ENCODE peak calls at places on chromosomes 12 and 14, in four cellular contexts. Y is OCI-LY7, E is PC-9, H is GM23338. I is an unnamed sample. For H3K9me2 and H3K79me2, the result is how much of the 10 kb centered on the place peaks cover.

GRCh38 chr14:91996951-91997371 is 42.9 kb downstream of the TRIP11 start:
- DNase-seq in Y (peak), E (no peak), H (peak), I (peak)

GRCh38 chr12:49832836-49833421 is 4.7 kb upstream of the NCKAP5L start:
- DNase-seq in Y (no peak), E (no peak), H (no peak), I (no peak)

GRCh38 chr14:32611752-32612151 is 282.7 kb downstream of the AKAP6 start:
- DNase-seq in Y (no peak), E (no peak), H (no peak), I (no peak)

GRCh38 chr12:3311027-3311402 is 180.0 kb upstream of the PRMT8 start:
- DNase-seq in Y (no peak), E (peak), H (no peak), I (no peak)

GRCh38 chr12:19744760-19745218 is 305.5 kb downstream of the AEBP2 start:
- DNase-seq in Y (no peak), E (no peak), H (no peak), I (no peak)

GRCh38 chr14:104431929-104432541 is 147.5 kb upstream of the C14orf180 start:
- DNase-seq in Y (no peak), E (no peak), H (no peak), I (no peak)

GRCh38 chr14:42490536-42490935 is 883.9 kb downstream of the LRFN5 start:
- DNase-seq in Y (no peak), E (no peak), H (no peak), I (no peak)

GRCh38 chr12:93135286-93136239 is 206.5 kb upstream of the EEA1 start:
- DNase-seq in Y (no peak), E (no peak), H (no peak), I (peak)

GRCh38 chr14:22314183-22314820 is 274.7 kb downstream of the DAD1 start:
- DNase-seq in Y (peak), E (no peak), H (peak), I (peak)

GRCh38 chr12:104181313-104181712 is 34.3 kb upstream of the TXNRD1 start:
- DNase-seq in Y (no peak), E (no peak), H (no peak), I (no peak)

GRCh38 chr12:120115692-120116442 is 686 bp downstream of the RAB35 start:
- DNase-seq in Y (peak), E (no peak), H (peak), I (no peak)

GRCh38 chr14:66965831-66966230 is 223.4 kb upstream of the GARIN2 start:
- DNase-seq in Y (no peak), E (no peak), H (no peak), I (no peak)

DNA sequence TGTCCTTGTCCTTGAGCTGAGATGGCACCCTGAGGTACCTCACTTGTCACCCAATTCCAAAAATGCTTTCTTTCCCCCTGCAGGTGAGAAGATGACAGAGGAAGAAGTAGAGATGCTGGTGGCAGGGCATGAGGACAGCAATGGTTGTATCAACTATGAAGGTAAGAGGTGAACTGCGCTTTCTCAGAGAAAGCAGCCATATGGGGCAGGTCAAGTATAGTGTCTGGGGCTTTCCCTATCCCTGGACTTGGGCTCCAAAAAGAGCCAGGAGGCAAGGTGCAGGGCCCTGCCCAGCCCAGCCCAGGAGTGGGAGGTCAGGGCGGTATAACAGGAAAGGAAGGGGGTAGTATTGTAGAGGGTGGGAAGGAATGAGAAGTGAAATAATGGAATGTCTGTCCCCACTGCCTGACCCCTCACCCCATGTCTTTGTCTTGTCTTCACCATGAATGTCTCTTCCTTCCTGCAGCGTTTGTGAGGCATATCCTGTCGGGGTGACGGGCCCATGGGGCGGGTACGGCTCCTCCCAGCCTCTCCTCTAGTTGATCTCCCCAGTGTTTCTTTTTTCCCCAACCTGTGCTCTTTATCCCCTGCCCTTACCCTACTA is 2.1 kb downstream of the MYL6 start:
- DNase-seq in Y (peak), E (no peak), H (peak), I (no peak)
- H3K4me3 ChIP-seq in Y (peak), E (peak), H (peak), I (peak)

DNA sequence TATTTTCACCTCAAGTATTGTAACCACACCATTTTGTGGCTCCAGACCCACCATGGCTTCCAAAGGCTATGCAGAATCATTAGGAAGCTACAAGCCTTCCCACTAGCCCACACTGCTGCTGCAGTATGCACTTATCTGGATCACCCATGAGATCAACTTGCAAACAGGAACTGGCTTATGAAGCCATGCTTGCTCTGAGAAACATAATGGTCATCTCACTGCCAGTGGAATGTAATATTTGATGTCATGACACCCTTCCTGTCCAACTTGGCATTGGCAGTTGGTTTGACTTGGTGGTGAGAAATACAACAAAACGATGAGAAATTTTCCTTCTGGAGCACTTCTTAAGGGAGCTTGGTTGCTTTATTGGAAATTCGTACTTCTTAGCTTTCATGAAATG is 69.3 kb upstream of the FRMD6 start:
- DNase-seq in Y (no peak), E (no peak), H (no peak), I (no peak)
- H3K9me2 ChIP-seq in Y (under half), E (under half), H (under half), I (under half)

DNA sequence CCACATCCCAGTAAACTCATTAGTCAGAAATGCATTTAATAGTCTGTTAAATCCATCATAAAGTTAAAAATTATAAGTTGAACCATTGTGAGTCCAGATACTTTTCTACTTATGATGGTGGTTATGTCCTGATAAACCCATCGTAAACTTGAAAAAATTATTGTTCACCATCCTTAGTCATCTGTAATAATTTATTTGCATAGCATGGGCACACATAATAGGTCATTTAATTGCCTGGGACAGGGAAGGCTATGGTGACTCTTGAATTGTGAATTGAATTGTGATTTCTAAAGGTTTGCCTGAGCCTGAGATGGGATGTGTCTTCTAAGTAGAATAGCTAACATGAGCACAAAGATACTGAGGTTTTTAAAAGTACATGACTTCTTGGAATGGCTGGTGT is 21.5 kb downstream of the ZDHHC17 start:
- DNase-seq in Y (no peak), E (no peak), H (no peak), I (no peak)
- H3K79me2 ChIP-seq in Y (under half), E (under half), H (half or more), I (half or more)

DNA sequence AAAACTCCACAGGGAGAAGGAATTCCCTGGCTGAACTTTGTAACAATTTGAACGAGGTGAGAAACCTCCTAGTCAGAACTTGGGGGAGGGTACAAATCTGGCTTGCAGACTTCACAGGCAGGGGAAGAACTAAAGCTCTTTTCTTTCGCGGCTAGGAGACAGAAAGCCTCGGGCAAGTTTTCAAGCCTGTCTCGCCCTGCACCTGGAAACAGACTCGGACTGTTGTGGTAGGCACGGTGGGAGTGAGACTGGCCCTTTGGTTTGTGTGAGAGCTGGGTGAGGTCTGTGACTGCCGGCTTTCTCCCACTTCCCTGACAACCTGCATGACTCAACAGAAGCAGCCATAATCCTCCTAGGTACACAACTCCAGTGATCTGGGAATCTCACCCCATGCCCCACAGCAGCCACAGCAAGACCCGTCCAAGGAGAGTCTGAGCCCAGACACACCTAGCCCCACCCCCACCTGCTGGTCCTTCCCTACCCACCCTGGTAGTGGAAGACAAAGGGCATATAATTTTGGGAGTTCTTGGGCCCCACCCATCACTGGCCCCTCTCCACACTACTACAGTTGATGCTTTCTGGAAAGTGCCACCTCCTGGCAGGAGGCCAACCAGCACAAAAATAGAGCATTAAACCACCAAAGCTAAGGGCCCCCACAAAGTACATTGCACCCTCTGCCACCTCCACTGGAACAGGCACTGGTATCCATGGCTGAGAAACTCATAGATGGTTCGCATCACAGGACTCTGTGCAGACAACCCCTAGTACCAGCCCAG is 102.7 kb upstream of the ST8SIA1 start:
- DNase-seq in Y (no peak), E (peak), H (peak), I (no peak)
- H3K4me3 ChIP-seq in Y (no peak), E (peak), H (no peak), I (no peak)

GRCh38 chr12:26668847-26669246 is 164.1 kb downstream of the ITPR2 start:
- DNase-seq in Y (no peak), E (no peak), H (no peak), I (no peak)
- H3K9me2 ChIP-seq in Y (under half), E (under half), H (under half), I (under half)

DNA sequence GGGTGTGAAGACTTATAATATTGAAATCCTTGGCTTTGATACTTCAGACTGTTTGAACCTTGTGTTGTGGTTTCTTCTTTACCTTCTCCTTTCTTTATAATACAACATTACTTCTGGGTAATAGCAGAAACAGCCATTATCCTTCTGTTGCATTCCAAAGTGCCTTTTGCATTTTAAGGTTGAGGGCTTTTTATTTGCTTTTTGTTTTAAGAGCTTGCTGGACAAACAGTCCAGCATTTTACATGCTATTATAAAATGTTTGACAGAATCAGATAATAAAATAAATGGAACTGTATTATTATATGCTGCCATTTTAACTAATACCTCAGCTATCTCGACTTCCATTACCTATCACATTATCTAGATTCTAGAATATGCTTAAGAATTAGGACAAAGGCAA is 14.0 kb downstream of the RNF34 start:
- DNase-seq in Y (no peak), E (no peak), H (no peak), I (no peak)
- H3K79me2 ChIP-seq in Y (under half), E (under half), H (under half), I (under half)

GRCh38 chr12:29516431-29516875 is 19.0 kb upstream of the OVCH1 start:
- DNase-seq in Y (no peak), E (no peak), H (no peak), I (peak)
- H3K4me3 ChIP-seq in Y (no peak), E (no peak), H (no peak), I (no peak)

GRCh38 chr14:105854600-105855245 is 328.3 kb downstream of the TMEM121 start:
- DNase-seq in Y (peak), E (no peak), H (no peak), I (no peak)

GRCh38 chr14:105855893-105856675 is 329.7 kb downstream of the TMEM121 start:
- DNase-seq in Y (peak), E (no peak), H (no peak), I (no peak)

GRCh38 chr14:105853907-105854599 is 327.7 kb downstream of the TMEM121 start:
- DNase-seq in Y (peak), E (no peak), H (no peak), I (no peak)

GRCh38 chr14:105856676-105857222 is 330.4 kb downstream of the TMEM121 start:
- DNase-seq in Y (peak), E (no peak), H (no peak), I (no peak)

DNA sequence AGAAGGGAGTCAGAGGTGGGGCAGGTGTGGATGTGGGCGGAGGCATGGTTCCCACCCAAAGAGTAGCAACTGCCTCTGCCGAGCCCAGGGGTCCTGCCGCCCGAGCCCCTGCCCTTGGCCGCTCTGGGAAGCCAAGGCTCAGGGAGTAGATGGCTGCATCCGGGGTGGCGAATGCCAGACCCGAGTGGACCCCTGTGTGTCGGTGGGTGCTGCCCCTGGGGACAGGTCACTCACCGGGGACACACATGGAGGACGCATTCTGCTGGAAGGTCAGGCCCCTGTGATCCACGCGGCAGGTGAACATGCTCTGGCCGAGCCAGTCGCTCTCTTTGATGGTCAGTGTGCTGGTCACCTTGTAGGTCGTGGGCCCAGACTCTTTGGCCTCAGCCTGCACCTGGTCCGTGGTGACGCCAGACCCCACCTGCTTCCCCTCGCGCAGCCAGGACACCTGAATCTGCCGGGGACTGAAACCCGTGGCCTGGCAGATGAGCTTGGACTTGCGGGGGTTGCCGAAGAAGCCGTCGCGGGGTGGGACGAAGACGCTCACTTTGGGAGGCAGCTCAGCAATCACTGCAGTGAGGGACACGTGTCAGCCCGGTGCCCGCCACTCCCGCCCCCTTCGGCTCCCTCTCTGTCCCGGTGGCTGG is 329.0 kb downstream of the TMEM121 start:
- DNase-seq in Y (peak), E (no peak), H (no peak), I (no peak)
- H3K9me2 ChIP-seq in Y (under half), E (under half), H (under half), I (under half)

DNA sequence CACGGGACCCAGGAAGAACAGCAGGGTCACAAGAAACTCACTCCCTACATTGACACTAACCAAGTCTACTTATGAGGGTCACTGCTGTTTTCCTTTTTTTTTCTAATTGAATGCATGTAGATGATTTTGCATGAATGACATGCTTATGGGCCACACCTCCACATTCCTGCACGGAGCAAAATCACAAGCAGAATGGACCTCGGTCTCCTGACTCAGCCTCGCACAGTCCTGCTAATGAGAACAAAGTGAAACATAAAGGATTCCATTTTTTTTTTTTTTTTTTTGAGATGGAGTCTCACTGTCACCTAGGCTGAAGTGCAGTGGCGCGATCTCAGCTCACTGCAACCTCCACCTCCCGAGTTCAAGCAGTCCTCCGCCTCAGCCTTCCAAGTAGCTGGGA is 12.3 kb downstream of the SCARB1 start:
- DNase-seq in Y (no peak), E (no peak), H (no peak), I (no peak)
- H3K79me2 ChIP-seq in Y (under half), E (under half), H (half or more), I (under half)

I was measured in MM.1S.